ENCODE peak calls at places on chromosome 1, in eight cellular contexts. Z, A, E, O, T, L, D and W are unnamed samples.

GRCh38 chr1:119448112-119448511 is 33.2 kb downstream of the HSD3B2 start:
- DNase-seq in D (no peak), A (no peak), T (no peak), L (no peak), E (no peak), Z (peak; percentile 60), O (no peak), W (peak; percentile 77)

GRCh38 chr1:169548312-169548711 is 38.0 kb downstream of the F5 start:
- DNase-seq in O (no peak), D (no peak), Z (no peak), E (no peak), A (no peak), T (no peak), L (no peak), W (no peak)

GRCh38 chr1:90201467-90202358 is 206.8 kb downstream of the ZNF326 start:
- DNase-seq in D (no peak), L (no peak), A (no peak), T (no peak), Z (no peak), O (peak; percentile 63), E (peak; percentile 2), W (no peak)

GRCh38 chr1:102252731-102253360 is 256.1 kb upstream of the OLFM3 start:
- DNase-seq in E (no peak), A (no peak), L (no peak), T (no peak), O (no peak), D (no peak), Z (no peak), W (no peak)

GRCh38 chr1:27127419-27127818 is 27.5 kb downstream of the SLC9A1 start:
- DNase-seq in T (no peak), L (no peak), A (no peak), Z (no peak), D (no peak), E (no peak), O (no peak), W (no peak)

GRCh38 chr1:10431065-10431730 is 965 bp downstream of the CENPS start:
- DNase-seq in O (no peak), L (peak; percentile 52), D (no peak), A (no peak), Z (no peak), T (no peak), E (no peak), W (no peak)

GRCh38 chr1:210250665-210250997 is 18.0 kb downstream of the SERTAD4 start:
- DNase-seq in O (no peak), D (no peak), E (no peak), T (no peak), L (no peak), Z (peak; percentile 71), A (peak; percentile 82), W (peak; percentile 71)

GRCh38 chr1:31587720-31588423 is 11.6 kb downstream of the TINAGL1 start:
- DNase-seq in Z (peak; percentile 85), T (no peak), O (no peak), A (peak; percentile 94), D (peak; percentile 40), L (peak; percentile 29), E (peak; percentile 66), W (peak; percentile 91)

GRCh38 chr1:182615468-182616129 is 11.4 kb upstream of the RGS16 start:
- DNase-seq in O (no peak), E (no peak), D (no peak), Z (peak; percentile 31), L (no peak), T (no peak), A (peak; percentile 38), W (no peak)

GRCh38 chr1:33250217-33250616 is 6.1 kb upstream of the ZNF362 start:
- DNase-seq in E (no peak), D (no peak), Z (no peak), O (no peak), T (no peak), L (no peak), A (no peak), W (no peak)

GRCh38 chr1:231233735-231234417 is 7.1 kb upstream of the GNPAT start:
- DNase-seq in E (no peak), T (no peak), O (no peak), Z (no peak), L (no peak), D (peak; percentile 98), A (no peak), W (no peak)

GRCh38 chr1:57727121-57727520 is 303.3 kb upstream of the DAB1 start:
- DNase-seq in T (no peak), Z (no peak), E (no peak), A (no peak), O (no peak), L (no peak), D (no peak), W (no peak)

GRCh38 chr1:89609781-89610456 is 23.0 kb upstream of the LRRC8C start:
- DNase-seq in E (no peak), L (no peak), O (no peak), T (no peak), D (peak; percentile 45), A (no peak), Z (no peak), W (no peak)

GRCh38 chr1:2840036-2840809 is 38.7 kb upstream of the TTC34 start:
- DNase-seq in E (no peak), T (no peak), Z (peak; percentile 40), A (no peak), L (peak; percentile 14), D (no peak), O (no peak), W (no peak)
- TF ChIP-seq USF2 in E (no peak), T (no peak), Z (no peak), A (no peak), L (no peak), D (no peak), O (no peak), W (no peak)

DNA sequence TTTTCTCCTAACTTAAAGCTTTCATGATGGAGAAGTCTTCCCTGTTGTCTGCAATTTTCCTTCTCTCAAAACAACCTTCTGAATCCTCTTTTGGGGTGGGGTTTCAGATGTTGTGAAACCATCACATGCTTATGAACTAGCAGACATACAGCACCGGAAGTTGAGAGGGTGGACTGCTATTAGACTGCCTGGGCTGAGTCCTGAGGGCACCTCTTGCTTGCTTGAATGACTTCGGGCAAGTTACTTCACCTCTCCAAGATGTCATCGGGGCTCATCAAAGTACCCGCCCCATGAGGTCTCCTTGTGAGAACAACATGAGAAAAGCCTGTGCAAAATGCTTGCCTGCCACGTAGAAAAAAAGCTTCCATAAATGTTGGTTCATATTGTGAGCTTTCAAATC is 89.6 kb downstream of the CCDC185 start:
- DNase-seq in O (no peak), Z (no peak), A (no peak), E (no peak), D (no peak), T (no peak), L (no peak), W (no peak)
- TF ChIP-seq USF2 in O (no peak), Z (no peak), A (no peak), E (no peak), D (no peak), T (no peak), L (no peak), W (no peak)

DNA sequence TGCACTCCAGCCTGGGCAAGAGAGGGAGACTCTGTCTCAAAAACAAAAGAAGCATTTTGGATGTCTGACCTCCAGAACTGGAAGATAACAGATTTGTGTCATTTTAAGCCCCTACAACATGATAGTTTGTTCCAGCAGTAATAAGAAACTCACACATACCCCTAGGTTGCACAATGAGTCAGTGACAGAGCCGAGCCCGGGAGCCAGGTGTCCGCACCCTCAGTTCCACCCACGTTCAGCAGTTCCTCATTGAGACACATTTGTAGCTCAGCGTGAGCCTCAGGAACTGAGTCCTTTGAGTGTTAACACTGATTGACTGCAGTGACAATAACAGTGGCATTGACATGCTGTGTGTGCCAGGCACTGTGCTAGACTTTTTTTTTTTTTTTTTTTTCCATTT is 19.8 kb downstream of the LRRC38 start:
- DNase-seq in D (no peak), L (no peak), A (no peak), E (no peak), Z (no peak), O (no peak), T (peak; percentile 16), W (no peak)
- TF ChIP-seq USF2 in D (no peak), L (no peak), A (no peak), E (no peak), Z (no peak), O (no peak), T (no peak), W (no peak)

GRCh38 chr1:207620573-207620893 is 24.4 kb upstream of the CR1L start:
- DNase-seq in L (no peak), Z (no peak), D (no peak), T (no peak), O (no peak), E (no peak), A (no peak), W (no peak)

GRCh38 chr1:207619833-207620572 is 24.9 kb upstream of the CR1L start:
- DNase-seq in O (peak; percentile 51), D (peak; percentile 35), A (peak; percentile 45), E (peak; percentile 55), L (peak; percentile 77), Z (no peak), T (no peak), W (no peak)
- TF ChIP-seq USF2 in O (no peak), D (no peak), A (no peak), E (no peak), L (no peak), Z (no peak), T (no peak), W (no peak)

DNA sequence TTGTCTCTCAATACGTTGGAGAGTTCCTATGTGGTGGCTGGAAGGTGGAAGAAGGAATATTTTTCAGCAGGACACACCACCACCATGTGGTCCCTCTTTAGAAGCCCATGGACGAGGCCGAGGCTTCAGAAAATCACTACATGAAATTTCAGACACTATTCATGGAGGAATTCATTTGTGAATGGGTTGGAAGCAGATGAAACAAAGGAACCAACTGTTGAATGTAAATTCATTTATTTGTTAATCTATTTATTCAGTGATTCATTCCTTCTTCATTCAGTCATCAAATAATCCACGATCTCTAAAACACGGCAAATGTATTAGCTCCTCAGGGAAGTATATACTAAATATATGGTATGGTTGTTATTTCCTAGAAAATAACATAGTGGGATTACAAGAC is 12.2 kb downstream of the SLC35F3 start:
- DNase-seq in T (no peak), D (no peak), A (no peak), O (no peak), Z (no peak), E (peak; percentile 55), L (no peak), W (no peak)
- TF ChIP-seq USF2 in T (no peak), D (no peak), A (no peak), O (no peak), Z (no peak), E (no peak), L (no peak), W (no peak)